ENCODE peak calls at places on chromosomes 3 and 15, in ten cellular contexts. One of them, this sample, is unnamed.

GRCh38 chr15:37142371-37142770 is 42.0 kb upstream of the MEIS2 start:
- DNase-seq in A549: no peak
- DNase-seq in adrenal gland: no peak
- DNase-seq in GM12865: peak
- DNase-seq in gastrocnemius medialis: no peak
- DNase-seq in uterus: no peak
- DNase-seq in stomach: no peak
- DNase-seq in MCF 10A: no peak
- DNase-seq in dorsolateral prefrontal cortex: no peak
- DNase-seq in Panc1: no peak
- DNase-seq in this sample: no peak

GRCh38 chr3:100269410-100270217 is 8.8 kb downstream of the TBC1D23 start:
- DNase-seq in A549: no peak
- DNase-seq in adrenal gland: no peak
- DNase-seq in GM12865: no peak
- DNase-seq in gastrocnemius medialis: no peak
- DNase-seq in uterus: no peak
- DNase-seq in stomach: no peak
- DNase-seq in MCF 10A: peak
- DNase-seq in dorsolateral prefrontal cortex: no peak
- DNase-seq in Panc1: peak
- DNase-seq in this sample: peak

GRCh38 chr3:155411500-155412223 is 118.2 kb upstream of the STRIT1 start:
- DNase-seq in A549: peak
- DNase-seq in adrenal gland: no peak
- DNase-seq in GM12865: peak
- DNase-seq in gastrocnemius medialis: no peak
- DNase-seq in uterus: no peak
- DNase-seq in stomach: no peak
- DNase-seq in MCF 10A: peak
- DNase-seq in dorsolateral prefrontal cortex: no peak
- DNase-seq in Panc1: no peak
- DNase-seq in this sample: peak

GRCh38 chr3:124281453-124282316 is 289.8 kb upstream of the ROPN1 start:
- DNase-seq in A549: peak
- DNase-seq in adrenal gland: peak
- DNase-seq in GM12865: peak
- DNase-seq in gastrocnemius medialis: no peak
- DNase-seq in uterus: no peak
- DNase-seq in stomach: no peak
- DNase-seq in MCF 10A: peak
- DNase-seq in dorsolateral prefrontal cortex: no peak
- DNase-seq in Panc1: no peak
- DNase-seq in this sample: peak

GRCh38 chr3:31481697-31482096 is 51.0 kb upstream of the STT3B start:
- DNase-seq in A549: no peak
- DNase-seq in adrenal gland: no peak
- DNase-seq in GM12865: no peak
- DNase-seq in gastrocnemius medialis: no peak
- DNase-seq in uterus: no peak
- DNase-seq in stomach: no peak
- DNase-seq in MCF 10A: no peak
- DNase-seq in dorsolateral prefrontal cortex: no peak
- DNase-seq in Panc1: no peak
- DNase-seq in this sample: no peak

GRCh38 chr15:33587773-33588172 is 277.0 kb downstream of the RYR3 start:
- DNase-seq in A549: peak
- DNase-seq in adrenal gland: peak
- DNase-seq in GM12865: no peak
- DNase-seq in gastrocnemius medialis: no peak
- DNase-seq in uterus: no peak
- DNase-seq in stomach: no peak
- DNase-seq in MCF 10A: no peak
- DNase-seq in dorsolateral prefrontal cortex: no peak
- DNase-seq in Panc1: no peak
- DNase-seq in this sample: no peak

GRCh38 chr15:32796856-32797255 is 79.1 kb downstream of the GREM1 start:
- DNase-seq in A549: no peak
- DNase-seq in adrenal gland: no peak
- DNase-seq in GM12865: no peak
- DNase-seq in gastrocnemius medialis: no peak
- DNase-seq in uterus: no peak
- DNase-seq in stomach: no peak
- DNase-seq in MCF 10A: no peak
- DNase-seq in dorsolateral prefrontal cortex: no peak
- DNase-seq in Panc1: no peak
- DNase-seq in this sample: no peak

GRCh38 chr15:67813104-67813634 is 12.1 kb upstream of the SKOR1 start:
- DNase-seq in A549: no peak
- DNase-seq in adrenal gland: no peak
- DNase-seq in GM12865: no peak
- DNase-seq in gastrocnemius medialis: no peak
- DNase-seq in uterus: no peak
- DNase-seq in stomach: no peak
- DNase-seq in MCF 10A: no peak
- DNase-seq in dorsolateral prefrontal cortex: no peak
- DNase-seq in Panc1: no peak
- DNase-seq in this sample: no peak

GRCh38 chr3:165254812-165255211 is 58.6 kb upstream of the SLITRK3 start:
- DNase-seq in A549: peak
- DNase-seq in adrenal gland: no peak
- DNase-seq in GM12865: peak
- DNase-seq in gastrocnemius medialis: no peak
- DNase-seq in uterus: peak
- DNase-seq in stomach: no peak
- DNase-seq in MCF 10A: peak
- DNase-seq in dorsolateral prefrontal cortex: no peak
- DNase-seq in Panc1: peak
- DNase-seq in this sample: peak

GRCh38 chr3:46517016-46517770 is 19.4 kb downstream of the RTP3 start:
- DNase-seq in A549: peak
- DNase-seq in adrenal gland: no peak
- DNase-seq in GM12865: no peak
- DNase-seq in gastrocnemius medialis: no peak
- DNase-seq in uterus: no peak
- DNase-seq in stomach: no peak
- DNase-seq in MCF 10A: peak
- DNase-seq in dorsolateral prefrontal cortex: no peak
- DNase-seq in Panc1: peak
- DNase-seq in this sample: peak

GRCh38 chr3:38626171-38626570 is 23.3 kb downstream of the SCN5A start:
- DNase-seq in A549: no peak
- DNase-seq in adrenal gland: no peak
- DNase-seq in GM12865: no peak
- DNase-seq in gastrocnemius medialis: no peak
- DNase-seq in uterus: no peak
- DNase-seq in stomach: no peak
- DNase-seq in MCF 10A: no peak
- DNase-seq in dorsolateral prefrontal cortex: no peak
- DNase-seq in Panc1: no peak
- DNase-seq in this sample: no peak

GRCh38 chr15:79901958-79902357 is 5.1 kb upstream of the MTHFS start:
- DNase-seq in A549: no peak
- DNase-seq in adrenal gland: no peak
- DNase-seq in GM12865: peak
- DNase-seq in gastrocnemius medialis: no peak
- DNase-seq in uterus: no peak
- DNase-seq in stomach: no peak
- DNase-seq in MCF 10A: no peak
- DNase-seq in dorsolateral prefrontal cortex: no peak
- DNase-seq in Panc1: no peak
- DNase-seq in this sample: no peak

GRCh38 chr3:134029256-134029733 is 430 bp downstream of the SLCO2A1 start:
- DNase-seq in A549: peak
- DNase-seq in adrenal gland: no peak
- DNase-seq in GM12865: no peak
- DNase-seq in gastrocnemius medialis: no peak
- DNase-seq in uterus: no peak
- DNase-seq in stomach: no peak
- DNase-seq in MCF 10A: no peak
- DNase-seq in dorsolateral prefrontal cortex: no peak
- DNase-seq in Panc1: no peak
- DNase-seq in this sample: peak

GRCh38 chr3:140467104-140467577 is 210.7 kb upstream of the TRIM42 start:
- DNase-seq in A549: peak
- DNase-seq in adrenal gland: peak
- DNase-seq in GM12865: no peak
- DNase-seq in gastrocnemius medialis: no peak
- DNase-seq in uterus: no peak
- DNase-seq in stomach: no peak
- DNase-seq in MCF 10A: peak
- DNase-seq in dorsolateral prefrontal cortex: no peak
- DNase-seq in Panc1: peak
- DNase-seq in this sample: peak

GRCh38 chr15:47987908-47988532 is 132.8 kb upstream of the SLC24A5 start:
- DNase-seq in A549: peak
- DNase-seq in adrenal gland: no peak
- DNase-seq in GM12865: peak
- DNase-seq in gastrocnemius medialis: no peak
- DNase-seq in uterus: no peak
- DNase-seq in stomach: no peak
- DNase-seq in MCF 10A: peak
- DNase-seq in dorsolateral prefrontal cortex: peak
- DNase-seq in Panc1: peak
- DNase-seq in this sample: peak

GRCh38 chr3:7504886-7505775 is 644.2 kb downstream of the GRM7 start:
- DNase-seq in A549: peak
- DNase-seq in adrenal gland: no peak
- DNase-seq in GM12865: no peak
- DNase-seq in gastrocnemius medialis: no peak
- DNase-seq in uterus: no peak
- DNase-seq in stomach: no peak
- DNase-seq in MCF 10A: peak
- DNase-seq in dorsolateral prefrontal cortex: no peak
- DNase-seq in Panc1: peak
- DNase-seq in this sample: peak

DNA sequence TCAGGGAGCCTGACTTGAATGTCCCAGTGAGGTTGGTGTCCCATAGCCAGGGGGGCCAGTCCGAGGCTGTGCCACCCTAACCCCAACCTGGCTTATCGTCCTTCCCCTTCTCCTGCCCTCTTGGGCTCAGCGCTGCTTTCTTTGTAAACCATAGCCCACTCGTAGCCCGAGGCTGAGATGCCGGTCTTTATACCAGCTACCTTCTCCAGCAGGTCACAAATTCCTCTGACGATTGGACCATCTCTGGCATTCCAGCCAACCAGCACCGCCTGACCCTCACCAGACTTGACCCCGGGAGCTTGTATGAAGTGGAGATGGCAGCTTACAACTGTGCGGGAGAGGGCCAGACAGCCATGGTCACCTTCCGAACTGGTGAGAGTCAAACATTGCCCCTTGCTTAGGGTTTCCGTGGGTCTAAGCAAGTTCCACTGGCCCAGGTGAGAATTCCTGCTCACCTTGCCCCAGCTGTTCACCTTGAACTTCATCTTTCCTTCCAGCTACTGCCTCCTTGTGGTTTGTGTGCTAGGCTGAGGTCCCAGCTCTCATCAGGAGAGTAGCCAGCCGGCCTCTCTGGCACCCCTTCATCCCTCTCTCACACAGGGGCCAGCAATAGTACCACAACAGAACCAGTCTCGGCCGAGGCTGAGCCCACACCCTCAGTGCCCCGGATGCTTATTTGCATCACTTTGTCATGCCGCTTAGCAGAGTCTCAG is 66.7 kb downstream of the BOC start:
- DNase-seq in A549: no peak
- DNase-seq in adrenal gland: no peak
- DNase-seq in GM12865: peak
- DNase-seq in gastrocnemius medialis: no peak
- DNase-seq in uterus: peak
- DNase-seq in stomach: no peak
- DNase-seq in MCF 10A: no peak
- DNase-seq in dorsolateral prefrontal cortex: no peak
- DNase-seq in Panc1: no peak
- DNase-seq in this sample: no peak
- TF ChIP-seq CTCF in A549: no peak
- TF ChIP-seq CTCF in adrenal gland: no peak
- TF ChIP-seq CTCF in GM12865: peak
- TF ChIP-seq CTCF in gastrocnemius medialis: no peak
- TF ChIP-seq CTCF in uterus: no peak
- TF ChIP-seq CTCF in stomach: no peak
- TF ChIP-seq CTCF in MCF 10A: no peak
- TF ChIP-seq CTCF in dorsolateral prefrontal cortex: peak
- TF ChIP-seq CTCF in Panc1: no peak
- TF ChIP-seq CTCF in this sample: no peak

GRCh38 chr3:10738688-10739372 is 77.2 kb upstream of the SLC6A11 start:
- DNase-seq in A549: peak
- DNase-seq in adrenal gland: peak
- DNase-seq in GM12865: peak
- DNase-seq in gastrocnemius medialis: peak
- DNase-seq in uterus: peak
- DNase-seq in stomach: peak
- DNase-seq in MCF 10A: peak
- DNase-seq in dorsolateral prefrontal cortex: peak
- DNase-seq in Panc1: peak
- DNase-seq in this sample: peak
- TF ChIP-seq CTCF in A549: peak
- TF ChIP-seq CTCF in adrenal gland: peak
- TF ChIP-seq CTCF in GM12865: peak
- TF ChIP-seq CTCF in gastrocnemius medialis: peak
- TF ChIP-seq CTCF in uterus: peak
- TF ChIP-seq CTCF in stomach: peak
- TF ChIP-seq CTCF in MCF 10A: peak
- TF ChIP-seq CTCF in dorsolateral prefrontal cortex: peak
- TF ChIP-seq CTCF in Panc1: peak
- TF ChIP-seq CTCF in this sample: peak

DNA sequence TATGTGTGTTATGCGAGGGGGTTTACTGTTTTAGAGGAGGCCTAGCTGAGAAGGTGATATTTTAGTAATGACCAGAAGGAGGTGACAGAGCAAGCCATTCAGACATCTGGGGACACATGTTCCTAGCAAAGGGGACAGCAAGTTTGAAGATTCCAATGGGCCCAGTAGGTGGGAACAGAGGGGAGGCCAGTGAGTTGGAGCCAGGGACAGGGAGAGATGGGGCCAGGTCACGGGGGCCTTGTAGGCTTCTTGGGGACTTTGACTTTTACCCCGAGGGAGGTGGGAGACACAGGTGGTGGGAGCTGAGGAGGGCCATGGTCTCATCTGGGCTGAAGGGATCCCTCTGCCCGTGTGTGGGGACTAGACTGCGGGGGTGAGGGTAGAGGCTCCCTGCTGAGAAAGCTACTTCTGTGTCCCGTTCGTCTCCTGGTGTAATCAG is 72.5 kb downstream of the MGLL start:
- DNase-seq in A549: no peak
- DNase-seq in adrenal gland: no peak
- DNase-seq in GM12865: peak
- DNase-seq in gastrocnemius medialis: no peak
- DNase-seq in uterus: no peak
- DNase-seq in stomach: no peak
- DNase-seq in MCF 10A: no peak
- DNase-seq in dorsolateral prefrontal cortex: no peak
- DNase-seq in Panc1: no peak
- DNase-seq in this sample: no peak
- TF ChIP-seq CTCF in A549: peak
- TF ChIP-seq CTCF in adrenal gland: no peak
- TF ChIP-seq CTCF in GM12865: peak
- TF ChIP-seq CTCF in gastrocnemius medialis: no peak
- TF ChIP-seq CTCF in uterus: no peak
- TF ChIP-seq CTCF in stomach: no peak
- TF ChIP-seq CTCF in MCF 10A: no peak
- TF ChIP-seq CTCF in dorsolateral prefrontal cortex: no peak
- TF ChIP-seq CTCF in Panc1: no peak
- TF ChIP-seq CTCF in this sample: no peak

GRCh38 chr3:153275514-153275913 is 113.5 kb downstream of the RAP2B start:
- DNase-seq in A549: no peak
- DNase-seq in adrenal gland: no peak
- DNase-seq in GM12865: no peak
- DNase-seq in gastrocnemius medialis: no peak
- DNase-seq in uterus: no peak
- DNase-seq in stomach: no peak
- DNase-seq in MCF 10A: no peak
- DNase-seq in dorsolateral prefrontal cortex: no peak
- DNase-seq in Panc1: no peak
- DNase-seq in this sample: no peak
- TF ChIP-seq CTCF in A549: no peak
- TF ChIP-seq CTCF in adrenal gland: no peak
- TF ChIP-seq CTCF in GM12865: no peak
- TF ChIP-seq CTCF in gastrocnemius medialis: no peak
- TF ChIP-seq CTCF in uterus: no peak
- TF ChIP-seq CTCF in stomach: no peak
- TF ChIP-seq CTCF in MCF 10A: no peak
- TF ChIP-seq CTCF in dorsolateral prefrontal cortex: no peak
- TF ChIP-seq CTCF in Panc1: no peak
- TF ChIP-seq CTCF in this sample: no peak

This sample was measured in Calu3.